ENCODE peak calls at places on chromosomes 6 and 20, in eight cellular contexts. N, K, H, R, X, J, O and E are unnamed samples.
A peak's percentile ranks its signal among the peaks of the same experiment; 100 is the strongest.

GRCh38 chr20:35093245-35093884 is 758 bp upstream of the TRPC4AP start:
- DNase-seq in N (no peak), K (peak; percentile 31), H (no peak), R (no peak), X (peak; percentile 42), J (no peak), O (no peak), E (no peak)

GRCh38 chr20:43102394-43102793 is 87.3 kb downstream of the PTPRT start:
- DNase-seq in N (peak; percentile 32), K (no peak), H (no peak), R (no peak), X (peak; percentile 31), J (peak; percentile 71), O (no peak), E (no peak)

GRCh38 chr6:35191899-35192298 is 21.9 kb upstream of the SCUBE3 start:
- DNase-seq in N (no peak), K (no peak), H (no peak), R (no peak), X (no peak), J (no peak), O (no peak), E (no peak)

GRCh38 chr6:110944681-110945151 is 13.8 kb upstream of the GTF3C6 start:
- DNase-seq in N (no peak), K (peak; percentile 39), H (peak; percentile 69), R (peak; percentile 9), X (peak; percentile 47), J (no peak), O (peak; percentile 94), E (no peak)

GRCh38 chr6:38640216-38640909 is 634 bp upstream of the BTBD9 start:
- DNase-seq in N (no peak), K (peak; percentile 2), H (no peak), R (no peak), X (no peak), J (no peak), O (peak; percentile 19), E (no peak)

GRCh38 chr20:6058684-6059295 is 4.9 kb upstream of the LRRN4 start:
- DNase-seq in N (no peak), K (no peak), H (no peak), R (no peak), X (no peak), J (no peak), O (no peak), E (no peak)

GRCh38 chr6:107817784-107818183 is 6.3 kb downstream of the SCML4 start:
- DNase-seq in N (no peak), K (no peak), H (no peak), R (no peak), X (no peak), J (peak; percentile 19), O (no peak), E (no peak)

GRCh38 chr6:97150932-97151331 is 132.1 kb downstream of the MMS22L start:
- DNase-seq in N (no peak), K (no peak), H (peak; percentile 2), R (no peak), X (no peak), J (no peak), O (no peak), E (no peak)

GRCh38 chr6:111263837-111264236 is 176.5 kb downstream of the SLC16A10 start:
- DNase-seq in N (no peak), K (peak; percentile 49), H (peak; percentile 37), R (no peak), X (peak; percentile 72), J (no peak), O (no peak), E (no peak)

GRCh38 chr6:15329154-15329781 is 83.4 kb downstream of the JARID2 start:
- DNase-seq in N (peak; percentile 42), K (no peak), H (no peak), R (no peak), X (no peak), J (peak; percentile 42), O (no peak), E (no peak)

GRCh38 chr20:44297721-44298120 is 13.3 kb downstream of the FITM2 start:
- DNase-seq in N (no peak), K (no peak), H (no peak), R (no peak), X (no peak), J (no peak), O (no peak), E (no peak)

GRCh38 chr20:23663180-23663579 is 25.4 kb upstream of the CST3 start:
- DNase-seq in N (no peak), K (no peak), H (no peak), R (no peak), X (no peak), J (no peak), O (no peak), E (no peak)

GRCh38 chr20:50651676-50652075 is 39.7 kb downstream of the RIPOR3 start:
- DNase-seq in N (no peak), K (no peak), H (no peak), R (no peak), X (no peak), J (no peak), O (no peak), E (no peak)

GRCh38 chr20:50658804-50659380 is 32.5 kb downstream of the RIPOR3 start:
- DNase-seq in N (no peak), K (no peak), H (no peak), R (no peak), X (no peak), J (no peak), O (no peak), E (no peak)

GRCh38 chr20:50652702-50653294 is 38.5 kb downstream of the RIPOR3 start:
- DNase-seq in N (no peak), K (no peak), H (no peak), R (no peak), X (no peak), J (no peak), O (peak; percentile 27), E (no peak)

GRCh38 chr20:50654899-50655298 is 36.4 kb downstream of the RIPOR3 start:
- DNase-seq in N (no peak), K (no peak), H (no peak), R (no peak), X (no peak), J (no peak), O (no peak), E (no peak)

DNA sequence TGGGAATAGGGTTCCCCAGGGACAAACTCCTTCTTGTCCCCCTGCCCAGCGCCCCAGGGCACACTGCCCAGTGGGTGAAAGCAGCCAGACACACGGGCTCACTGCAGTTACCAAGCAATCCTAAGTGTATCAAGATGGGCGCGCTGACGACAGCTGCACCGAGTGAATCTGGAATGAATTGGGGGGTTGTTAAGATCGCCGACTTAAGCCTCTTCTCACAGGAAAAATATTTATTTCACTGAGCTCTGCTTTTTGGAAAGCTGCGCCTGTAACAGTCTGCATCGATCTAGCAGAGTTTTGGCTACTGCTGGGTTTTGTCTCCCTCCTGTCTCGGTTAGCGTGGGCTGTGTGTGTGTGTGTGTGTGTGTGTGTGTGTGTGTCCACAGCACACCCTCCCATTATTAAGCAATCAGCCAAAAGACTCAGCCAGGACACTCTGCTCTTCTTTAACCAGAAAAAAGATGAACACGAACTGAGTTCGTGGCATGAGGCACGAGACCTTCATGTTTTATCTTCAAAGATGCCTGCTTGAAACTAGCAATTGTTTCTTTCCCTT is 35.9 kb downstream of the RIPOR3 start:
- DNase-seq in N (peak; percentile 64), K (no peak), H (no peak), R (no peak), X (no peak), J (no peak), O (no peak), E (no peak)
- TF ChIP-seq POLR2AphosphoS5 in N (no peak), K (no peak), H (no peak), R (no peak), X (no peak), J (no peak), O (no peak), E (no peak)

DNA sequence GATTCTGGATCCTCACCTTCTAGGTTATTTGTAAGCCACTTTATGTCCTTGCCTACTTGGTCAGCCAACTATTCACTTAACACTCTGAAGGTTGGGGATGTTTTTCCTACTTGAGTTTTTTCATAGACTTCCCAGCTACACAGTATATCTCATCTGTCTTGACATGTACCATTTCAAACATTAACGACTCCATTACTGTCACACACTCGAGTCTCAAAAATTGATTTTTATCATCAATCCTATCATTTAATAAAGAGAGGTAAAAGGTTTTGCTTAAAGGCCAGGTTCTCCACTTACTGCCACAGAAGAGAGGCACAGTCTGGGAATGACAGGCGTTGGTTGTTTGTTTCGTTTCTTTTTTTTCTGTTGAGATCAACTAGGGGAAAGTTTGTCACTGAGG is 38.2 kb upstream of the LAMP5 start:
- DNase-seq in N (no peak), K (no peak), H (no peak), R (no peak), X (no peak), J (no peak), O (no peak), E (no peak)
- H3K9ac ChIP-seq in N (no peak overlapping the region), K (no peak overlapping the region), H (no peak overlapping the region), R (no peak overlapping the region), X (no peak overlapping the region), J (no peak overlapping the region), O (no peak overlapping the region), E (no peak overlapping the region)

DNA sequence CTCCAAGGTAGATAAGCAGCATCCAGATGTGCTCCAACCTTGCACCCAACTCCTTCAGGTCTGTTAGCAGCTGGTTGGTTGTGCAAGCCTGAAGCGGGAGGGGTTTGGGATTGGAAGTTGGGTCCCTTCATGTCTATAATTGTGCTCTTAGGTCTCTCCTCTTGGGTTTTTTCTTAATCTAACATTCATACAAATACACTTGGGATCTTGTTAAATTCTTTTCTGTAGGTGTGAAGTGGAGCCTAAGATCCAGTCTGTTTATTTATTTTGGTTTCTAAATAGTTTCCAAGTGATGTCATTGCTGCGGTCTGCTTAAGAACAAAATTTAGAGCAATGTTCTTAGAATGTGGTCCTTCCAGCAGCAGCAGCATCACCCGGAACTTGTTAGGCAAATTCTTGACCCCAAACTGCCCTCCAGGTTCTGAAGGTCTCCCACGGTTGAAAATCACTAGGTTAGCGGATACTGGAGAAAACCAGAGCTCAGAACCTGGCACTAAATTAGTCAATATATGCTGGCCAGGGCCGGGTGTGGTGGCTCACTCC is 5.3 kb downstream of the UBE2C start:
- DNase-seq in N (no peak), K (no peak), H (no peak), R (no peak), X (no peak), J (no peak), O (no peak), E (no peak)
- TF ChIP-seq POLR2AphosphoS5 in N (peak; percentile 24), K (no peak), H (peak; percentile 53), R (no peak), X (no peak), J (peak; percentile 9), O (no peak), E (no peak)

DNA sequence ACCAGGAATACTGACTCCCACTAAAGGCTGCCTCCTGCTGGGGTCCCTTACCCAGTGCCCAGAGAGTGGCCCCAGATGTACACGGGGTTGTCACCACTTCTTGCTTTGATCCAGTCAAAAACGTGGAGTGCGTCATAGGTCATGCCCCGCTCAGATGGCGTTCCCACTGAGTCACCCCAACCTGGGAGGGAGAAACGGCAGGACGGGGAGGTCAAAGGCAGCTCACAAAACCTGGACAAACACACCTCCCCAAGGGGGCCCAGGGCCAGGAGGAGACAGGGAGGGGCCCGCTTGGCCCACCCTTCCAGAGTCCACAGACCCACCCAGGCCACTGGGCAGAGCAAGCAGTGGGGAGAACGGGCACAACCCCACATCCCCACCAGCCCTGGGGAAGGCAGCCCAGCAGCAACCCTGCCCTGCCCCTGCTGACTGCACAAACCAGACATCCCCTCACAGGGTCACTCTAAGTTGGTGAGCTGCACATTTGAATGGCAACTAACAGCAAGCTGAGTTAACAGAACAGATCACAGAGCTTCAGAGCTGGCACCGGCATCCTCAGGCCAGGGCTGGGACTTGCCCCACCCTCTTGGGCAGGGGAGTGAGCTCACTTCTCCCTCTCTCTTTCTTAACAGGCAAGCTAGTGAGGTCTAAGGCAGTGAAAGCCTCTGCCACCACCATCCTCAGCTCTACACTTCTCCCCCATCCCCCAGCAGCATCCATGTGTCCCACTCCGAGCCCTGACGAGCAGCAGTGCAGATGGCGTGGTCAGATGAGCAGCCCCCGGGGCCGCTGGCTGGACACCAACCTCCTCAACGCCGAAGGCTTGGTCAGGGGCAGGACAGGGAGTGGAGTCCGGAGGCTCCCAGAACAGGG is 61.7 kb downstream of the PYGB start:
- DNase-seq in N (peak; percentile 82), K (peak; percentile 10), H (peak; percentile 65), R (peak; percentile 82), X (peak; percentile 79), J (no peak), O (no peak), E (no peak)
- H3K9ac ChIP-seq in N (peak overlapping the region; percentile 75), K (no peak overlapping the region), H (peak overlapping the region; percentile 66), R (peak overlapping the region; percentile 70), X (peak overlapping the region; percentile 34), J (no peak overlapping the region), O (no peak overlapping the region), E (no peak overlapping the region)